ENCODE peak calls at places on chromosomes 1 and 21, in ten cellular contexts. F is HepG2, U is transverse colon, L is stomach, Z is tibial nerve, V is sigmoid colon, C is ovary, J is K562, I is H1, H is suprapubic skin. D is an unnamed sample.

GRCh38 chr21:36962098-36962780 is 4.2 kb downstream of the HLCS start:
- DNase-seq in F (no peak), U (no peak), L (no peak), Z (no peak), V (no peak), C (no peak), J (no peak), I (no peak), H (no peak), D (no peak)

GRCh38 chr1:243413431-243414151 is 157.8 kb downstream of the SDCCAG8 start:
- DNase-seq in F (no peak), U (no peak), L (no peak), Z (no peak), V (no peak), C (no peak), J (no peak), I (peak), H (no peak), D (no peak)

GRCh38 chr1:150364231-150365003 is 470 bp downstream of the RPRD2 start:
- DNase-seq in F (peak), U (peak), L (peak), Z (peak), V (peak), C (peak), J (peak), I (peak), H (peak), D (peak)

GRCh38 chr1:62946516-62946915 is 162.6 kb downstream of the ATG4C start:
- DNase-seq in F (no peak), U (no peak), L (no peak), Z (no peak), V (no peak), C (no peak), J (no peak), I (no peak), H (no peak), D (no peak)

GRCh38 chr1:190019717-190020116 is 457.9 kb downstream of the BRINP3 start:
- DNase-seq in F (no peak), U (no peak), L (no peak), Z (no peak), V (no peak), C (no peak), J (no peak), I (no peak), H (no peak), D (peak)

GRCh38 chr1:89169166-89169565 is 6.6 kb downstream of the GBP7 start:
- DNase-seq in F (no peak), U (no peak), L (no peak), Z (no peak), V (no peak), C (no peak), J (no peak), I (no peak), H (no peak), D (no peak)

GRCh38 chr1:96206451-96206850 is 515.1 kb upstream of the PTBP2 start:
- DNase-seq in F (no peak), U (no peak), L (no peak), Z (no peak), V (no peak), C (no peak), J (no peak), I (no peak), H (no peak), D (no peak)

GRCh38 chr1:10506677-10507047 is 31.9 kb downstream of the PEX14 start:
- DNase-seq in F (no peak), U (no peak), L (no peak), Z (no peak), V (no peak), C (no peak), J (no peak), I (no peak), H (no peak), D (no peak)

GRCh38 chr1:241841661-241842060 is 6.3 kb upstream of the EXO1 start:
- DNase-seq in F (no peak), U (no peak), L (no peak), Z (no peak), V (no peak), C (no peak), J (no peak), I (no peak), H (no peak), D (no peak)

GRCh38 chr1:182235952-182236650 is 155.5 kb downstream of the GLUL start:
- DNase-seq in F (no peak), U (peak), L (no peak), Z (no peak), V (no peak), C (no peak), J (peak), I (no peak), H (no peak), D (no peak)

GRCh38 chr1:214838351-214838750 is 235.4 kb downstream of the CENPF start:
- DNase-seq in F (no peak), U (no peak), L (no peak), Z (no peak), V (no peak), C (no peak), J (no peak), I (no peak), H (no peak), D (no peak)

GRCh38 chr1:181969902-181970301 is 91.6 kb downstream of the ZNF648 start:
- DNase-seq in F (no peak), U (no peak), L (no peak), Z (no peak), V (no peak), C (no peak), J (no peak), I (peak), H (no peak), D (no peak)

GRCh38 chr1:110186558-110186957 is 23.6 kb upstream of the KCNC4 start:
- DNase-seq in F (no peak), U (no peak), L (no peak), Z (no peak), V (no peak), C (no peak), J (no peak), I (no peak), H (no peak), D (no peak)

GRCh38 chr1:247441621-247442020 is 16.3 kb downstream of the OR2B11 start:
- DNase-seq in F (no peak), U (no peak), L (no peak), Z (no peak), V (no peak), C (no peak), J (no peak), I (no peak), H (no peak), D (no peak)

GRCh38 chr1:37667023-37667769 is 25.1 kb upstream of the CDCA8 start:
- DNase-seq in F (no peak), U (no peak), L (no peak), Z (no peak), V (no peak), C (no peak), J (no peak), I (no peak), H (no peak), D (no peak)

GRCh38 chr1:193614817-193615216 is 428.4 kb upstream of the B3GALT2 start:
- DNase-seq in F (no peak), U (no peak), L (no peak), Z (no peak), V (no peak), C (no peak), J (no peak), I (no peak), H (no peak), D (peak)

GRCh38 chr21:38126677-38127271 is 130.0 kb upstream of the KCNJ15 start:
- DNase-seq in F (peak), U (peak), L (peak), Z (peak), V (no peak), C (no peak), J (peak), I (peak), H (no peak), D (peak)

GRCh38 chr1:11749203-11749689 is 12.7 kb upstream of the C1orf167 start:
- DNase-seq in F (peak), U (peak), L (peak), Z (no peak), V (no peak), C (no peak), J (peak), I (peak), H (no peak), D (peak)

GRCh38 chr1:23210963-23211362 is 6.3 kb downstream of the HTR1D start:
- DNase-seq in F (no peak), U (no peak), L (no peak), Z (no peak), V (no peak), C (no peak), J (no peak), I (no peak), H (no peak), D (no peak)

GRCh38 chr1:200373811-200374231 is 36.0 kb downstream of the ZNF281 start:
- DNase-seq in F (peak), U (no peak), L (no peak), Z (no peak), V (no peak), C (no peak), J (no peak), I (peak), H (no peak), D (no peak)

GRCh38 chr1:200372885-200373181 is 37.0 kb downstream of the ZNF281 start:
- DNase-seq in F (peak), U (no peak), L (no peak), Z (no peak), V (no peak), C (no peak), J (no peak), I (no peak), H (no peak), D (no peak)

GRCh38 chr1:200369706-200370105 is 40.1 kb downstream of the ZNF281 start:
- DNase-seq in F (peak), U (no peak), L (no peak), Z (no peak), V (no peak), C (no peak), J (no peak), I (no peak), H (no peak), D (no peak)

GRCh38 chr1:200374569-200375312 is 35.1 kb downstream of the ZNF281 start:
- DNase-seq in F (peak), U (no peak), L (no peak), Z (no peak), V (no peak), C (no peak), J (no peak), I (peak), H (no peak), D (peak)

GRCh38 chr1:200372095-200372884 is 37.5 kb downstream of the ZNF281 start:
- DNase-seq in F (peak), U (no peak), L (no peak), Z (no peak), V (no peak), C (no peak), J (no peak), I (peak), H (no peak), D (peak)
- TF ChIP-seq EP300 in F (peak), U (no peak), L (no peak), Z (no peak), V (no peak), C (no peak), J (no peak), I (no peak), H (no peak), D (peak)

GRCh38 chr1:204207136-204207616 is 6.6 kb downstream of the GOLT1A start:
- DNase-seq in F (peak), U (peak), L (peak), Z (peak), V (peak), C (peak), J (peak), I (peak), H (peak), D (peak)
- TF ChIP-seq EP300 in F (no peak), U (no peak), L (no peak), Z (no peak), V (no peak), C (no peak), J (no peak), I (no peak), H (no peak), D (no peak)

GRCh38 chr21:15508554-15508953 is 221.2 kb upstream of the USP25 start:
- DNase-seq in F (no peak), U (no peak), L (no peak), Z (no peak), V (no peak), C (no peak), J (no peak), I (no peak), H (no peak), D (no peak)

GRCh38 chr21:15515908-15516307 is 213.9 kb upstream of the USP25 start:
- DNase-seq in F (no peak), U (no peak), L (no peak), Z (no peak), V (no peak), C (no peak), J (no peak), I (no peak), H (no peak), D (no peak)

GRCh38 chr21:15517394-15517793 is 212.4 kb upstream of the USP25 start:
- DNase-seq in F (no peak), U (no peak), L (no peak), Z (no peak), V (no peak), C (no peak), J (no peak), I (no peak), H (no peak), D (no peak)

GRCh38 chr21:15514073-15514946 is 215.5 kb upstream of the USP25 start:
- DNase-seq in F (peak), U (peak), L (no peak), Z (no peak), V (no peak), C (no peak), J (no peak), I (no peak), H (no peak), D (no peak)
- TF ChIP-seq EP300 in F (peak), U (no peak), L (no peak), Z (no peak), V (no peak), C (no peak), J (no peak), I (no peak), H (no peak), D (no peak)

GRCh38 chr1:40309374-40310128 is 7.5 kb downstream of the COL9A2 start:
- DNase-seq in F (no peak), U (no peak), L (no peak), Z (no peak), V (no peak), C (peak), J (no peak), I (no peak), H (no peak), D (no peak)
- TF ChIP-seq EP300 in F (no peak), U (no peak), L (no peak), Z (no peak), V (no peak), C (no peak), J (no peak), I (no peak), H (no peak), D (no peak)